ENCODE peak calls at places on chromosome 13, in ten cellular contexts. Q is heart left ventricle, U is Peyer's patch, W is colonic mucosa, V is upper lobe of right lung, S is left ventricle myocardium inferior, X is psoas muscle, P is H9, O is breast epithelium, J is ascending aorta. K is an unnamed sample.

GRCh38 chr13:59384154-59384553 is 779.6 kb downstream of the DIAPH3 start:
- DNase-seq in Q (no peak), U (no peak), W (no peak), V (no peak), S (no peak), X (no peak), P (no peak), O (no peak), J (no peak), K (no peak)

GRCh38 chr13:49353908-49354307 is 90.0 kb downstream of the CAB39L start:
- DNase-seq in Q (no peak), U (no peak), W (no peak), V (no peak), S (no peak), X (no peak), P (no peak), O (no peak), J (no peak), K (no peak)

GRCh38 chr13:99464441-99464949 is 36.8 kb upstream of the TM9SF2 start:
- DNase-seq in Q (no peak), U (no peak), W (no peak), V (no peak), S (no peak), X (no peak), P (no peak), O (no peak), J (no peak), K (no peak)

GRCh38 chr13:29520671-29521070 is 74.8 kb downstream of the SLC7A1 start:
- DNase-seq in Q (no peak), U (no peak), W (no peak), V (no peak), S (no peak), X (no peak), P (no peak), O (no peak), J (no peak), K (no peak)

GRCh38 chr13:110150384-110151091 is 156.4 kb downstream of the COL4A1 start:
- DNase-seq in Q (no peak), U (no peak), W (no peak), V (no peak), S (no peak), X (no peak), P (no peak), O (no peak), J (no peak), K (no peak)

GRCh38 chr13:43991773-43992201 is 112.1 kb downstream of the LACC1 start:
- DNase-seq in Q (peak; percentile 57), U (no peak), W (no peak), V (no peak), S (peak; percentile 64), X (no peak), P (no peak), O (no peak), J (no peak), K (no peak)

GRCh38 chr13:48776396-48776795 is 122.7 kb downstream of the CYSLTR2 start:
- DNase-seq in Q (no peak), U (no peak), W (no peak), V (no peak), S (no peak), X (no peak), P (no peak), O (no peak), J (no peak), K (no peak)

GRCh38 chr13:36344886-36345437 is 1.2 kb downstream of the SPART start:
- DNase-seq in Q (no peak), U (no peak), W (no peak), V (no peak), S (no peak), X (no peak), P (no peak), O (no peak), J (no peak), K (no peak)

GRCh38 chr13:93235258-93236015 is 8.8 kb downstream of the GPC6 start:
- DNase-seq in Q (no peak), U (no peak), W (no peak), V (no peak), S (no peak), X (no peak), P (no peak), O (no peak), J (no peak), K (no peak)

GRCh38 chr13:65111223-65111622 is 2118.9 kb downstream of the PCDH9 start:
- DNase-seq in Q (no peak), U (no peak), W (no peak), V (no peak), S (no peak), X (no peak), P (no peak), O (no peak), J (no peak), K (no peak)

GRCh38 chr13:111318396-111318795 is 2.0 kb upstream of the TEX29 start:
- DNase-seq in Q (no peak), U (no peak), W (no peak), V (no peak), S (no peak), X (no peak), P (no peak), O (no peak), J (no peak), K (no peak)

GRCh38 chr13:29546662-29547061 is 48.8 kb downstream of the SLC7A1 start:
- DNase-seq in Q (no peak), U (no peak), W (no peak), V (no peak), S (no peak), X (no peak), P (no peak), O (no peak), J (no peak), K (no peak)

GRCh38 chr13:46053162-46054012 is 841 bp upstream of the ZC3H13 start:
- DNase-seq in Q (no peak), U (no peak), W (no peak), V (no peak), S (no peak), X (no peak), P (no peak), O (no peak), J (no peak), K (no peak)

GRCh38 chr13:99528547-99528946 is 27.3 kb downstream of the TM9SF2 start:
- DNase-seq in Q (no peak), U (no peak), W (no peak), V (no peak), S (no peak), X (no peak), P (no peak), O (no peak), J (no peak), K (no peak)

GRCh38 chr13:75312884-75313520 is 169.0 kb downstream of the TBC1D4 start:
- DNase-seq in Q (no peak), U (no peak), W (peak; percentile 18), V (no peak), S (no peak), X (no peak), P (no peak), O (no peak), J (no peak), K (no peak)

GRCh38 chr13:101661839-101662238 is 209.4 kb downstream of the ITGBL1 start:
- DNase-seq in Q (no peak), U (no peak), W (no peak), V (no peak), S (no peak), X (no peak), P (no peak), O (no peak), J (no peak), K (no peak)

GRCh38 chr13:49454388-49455015 is 10.4 kb downstream of the SETDB2 start:
- DNase-seq in Q (no peak), U (no peak), W (no peak), V (no peak), S (no peak), X (no peak), P (no peak), O (no peak), J (no peak), K (no peak)

GRCh38 chr13:74695021-74695800 is 561.0 kb upstream of the KLF12 start:
- DNase-seq in Q (no peak), U (no peak), W (no peak), V (no peak), S (no peak), X (no peak), P (no peak), O (no peak), J (no peak), K (no peak)

DNA sequence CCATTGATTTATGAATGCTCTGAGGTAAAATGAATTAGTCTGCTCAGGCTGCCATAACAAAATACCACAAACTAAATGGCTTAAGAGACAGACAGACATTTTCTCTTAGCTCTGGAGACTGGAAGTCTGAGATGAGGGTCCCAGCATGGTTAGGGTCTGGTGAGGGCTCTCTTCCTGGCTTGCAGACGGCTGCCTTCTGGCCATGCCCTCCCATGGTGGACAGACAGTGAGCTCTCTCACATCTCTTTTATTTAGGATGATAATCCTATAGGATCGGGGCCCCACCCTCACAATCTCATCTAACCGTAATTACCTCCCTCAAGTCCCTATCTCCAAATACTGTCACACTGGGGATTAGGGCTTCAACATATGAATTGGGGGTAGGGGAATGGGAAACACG is 47.1 kb downstream of the HSPH1 start:
- DNase-seq in Q (no peak), U (no peak), W (no peak), V (no peak), S (no peak), X (no peak), P (no peak), O (no peak), J (no peak), K (no peak)
- H3K27ac ChIP-seq in Q (no peak overlapping the region), U (no peak overlapping the region), W (no peak overlapping the region), V (no peak overlapping the region), S (no peak overlapping the region), X (no peak overlapping the region), P (no peak overlapping the region), O (no peak overlapping the region), J (no peak overlapping the region), K (no peak overlapping the region)

GRCh38 chr13:114141261-114141996 is 9.0 kb upstream of the RASA3 start:
- DNase-seq in Q (no peak), U (no peak), W (no peak), V (no peak), S (no peak), X (no peak), P (no peak), O (no peak), J (no peak), K (no peak)
- H3K27ac ChIP-seq in Q (no peak overlapping the region), U (no peak overlapping the region), W (no peak overlapping the region), V (no peak overlapping the region), S (no peak overlapping the region), X (no peak overlapping the region), P (no peak overlapping the region), O (no peak overlapping the region), J (no peak overlapping the region), K (no peak overlapping the region)

GRCh38 chr13:112887151-112887550 is 81.9 kb upstream of the MCF2L start:
- DNase-seq in Q (no peak), U (no peak), W (no peak), V (no peak), S (no peak), X (peak; percentile 8), P (no peak), O (no peak), J (no peak), K (no peak)
- H3K27ac ChIP-seq in Q (no peak overlapping the region), U (no peak overlapping the region), W (no peak overlapping the region), V (no peak overlapping the region), S (no peak overlapping the region), X (no peak overlapping the region), P (no peak overlapping the region), O (no peak overlapping the region), J (no peak overlapping the region), K (no peak overlapping the region)

DNA sequence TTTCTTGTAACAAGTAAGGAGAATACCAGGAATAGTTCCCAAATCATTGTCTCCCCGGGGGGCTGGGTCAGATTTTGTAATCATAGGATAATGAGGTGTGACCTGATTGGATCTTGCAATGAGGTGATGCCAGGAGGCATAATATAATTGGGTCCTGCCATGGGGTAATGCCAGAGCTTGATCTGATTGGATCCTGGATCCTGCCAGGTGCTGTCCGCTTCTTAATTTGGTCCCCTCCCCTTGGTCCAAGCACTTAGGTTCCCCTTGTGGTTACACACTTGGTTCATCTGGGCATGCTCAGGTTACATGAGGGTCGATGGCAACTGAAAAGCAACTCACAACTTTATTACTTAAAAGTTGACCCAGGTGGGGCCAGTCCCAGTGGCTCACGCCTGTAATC is 20.1 kb downstream of the RASL11A start:
- DNase-seq in Q (no peak), U (no peak), W (no peak), V (no peak), S (no peak), X (no peak), P (peak; percentile 24), O (no peak), J (no peak), K (no peak)
- H3K27ac ChIP-seq in Q (no peak overlapping the region), U (no peak overlapping the region), W (no peak overlapping the region), V (no peak overlapping the region), S (no peak overlapping the region), X (no peak overlapping the region), P (no peak overlapping the region), O (no peak overlapping the region), J (no peak overlapping the region), K (no peak overlapping the region)

K was measured in transverse colon.